ENCODE peak calls at places on chromosomes 4 and X, in four cellular contexts. One of them, this sample, is unnamed. For H3K36me3 and H3K27me3, the result is how much of the 10 kb centered on the place peaks cover.

GRCh38 chr4:105710678-105711077 is 2.1 kb downstream of the GSTCD start:
- DNase-seq in cardiac muscle cell: no peak
- DNase-seq in endothelial cell of umbilical vein: no peak
- DNase-seq in bronchial epithelial cell: no peak
- DNase-seq in this sample: no peak

GRCh38 chr4:85005865-85006377 is 39.4 kb upstream of the WDFY3 start:
- DNase-seq in bronchial epithelial cell: peak
- DNase-seq in cardiac muscle cell: peak
- DNase-seq in endothelial cell of umbilical vein: peak
- DNase-seq in this sample: peak

GRCh38 chr4:38243385-38244053 is 283.3 kb downstream of the PTTG2 start:
- DNase-seq in endothelial cell of umbilical vein: no peak
- DNase-seq in cardiac muscle cell: peak
- DNase-seq in bronchial epithelial cell: no peak
- DNase-seq in this sample: no peak

GRCh38 chr4:76212851-76213414 is 691 bp downstream of the SCARB2 start:
- DNase-seq in cardiac muscle cell: peak
- DNase-seq in bronchial epithelial cell: peak
- DNase-seq in endothelial cell of umbilical vein: peak
- DNase-seq in this sample: no peak

GRCh38 chr4:52659722-52660261 is 691 bp upstream of the USP46 start:
- DNase-seq in endothelial cell of umbilical vein: peak
- DNase-seq in bronchial epithelial cell: no peak
- DNase-seq in cardiac muscle cell: peak
- DNase-seq in this sample: no peak

GRCh38 chrX:46251755-46252154 is 293.5 kb downstream of the ZNF674 start:
- DNase-seq in bronchial epithelial cell: peak
- DNase-seq in cardiac muscle cell: peak
- DNase-seq in endothelial cell of umbilical vein: no peak
- DNase-seq in this sample: no peak

GRCh38 chrX:31112226-31112999 is 40.6 kb upstream of the FTHL17 start:
- DNase-seq in endothelial cell of umbilical vein: no peak
- DNase-seq in bronchial epithelial cell: peak
- DNase-seq in cardiac muscle cell: no peak
- DNase-seq in this sample: no peak

GRCh38 chr4:168076989-168077725 is 15.2 kb upstream of the ANXA10 start:
- DNase-seq in bronchial epithelial cell: peak
- DNase-seq in cardiac muscle cell: peak
- DNase-seq in endothelial cell of umbilical vein: peak
- DNase-seq in this sample: peak

GRCh38 chrX:8049827-8050226 is 121.2 kb downstream of the VCX2 start:
- DNase-seq in cardiac muscle cell: peak
- DNase-seq in bronchial epithelial cell: no peak
- DNase-seq in endothelial cell of umbilical vein: no peak
- DNase-seq in this sample: no peak

GRCh38 chrX:78945186-78945912 is at the start of gene P2RY10:
- DNase-seq in endothelial cell of umbilical vein: no peak
- DNase-seq in cardiac muscle cell: no peak
- DNase-seq in bronchial epithelial cell: no peak
- DNase-seq in this sample: no peak

GRCh38 chr4:77538574-77539157 is 67.0 kb upstream of the CXCL13 start:
- DNase-seq in endothelial cell of umbilical vein: peak
- DNase-seq in bronchial epithelial cell: peak
- DNase-seq in cardiac muscle cell: peak
- DNase-seq in this sample: no peak

GRCh38 chr4:145177906-145178538 is 2.4 kb downstream of the OTUD4 start:
- DNase-seq in cardiac muscle cell: peak
- DNase-seq in bronchial epithelial cell: peak
- DNase-seq in endothelial cell of umbilical vein: peak
- DNase-seq in this sample: no peak

GRCh38 chr4:66574145-66574978 is 904.1 kb upstream of the EPHA5 start:
- DNase-seq in cardiac muscle cell: peak
- DNase-seq in endothelial cell of umbilical vein: no peak
- DNase-seq in bronchial epithelial cell: no peak
- DNase-seq in this sample: peak

GRCh38 chrX:16848541-16848940 is 21.6 kb downstream of the RBBP7 start:
- DNase-seq in bronchial epithelial cell: no peak
- DNase-seq in endothelial cell of umbilical vein: no peak
- DNase-seq in cardiac muscle cell: no peak
- DNase-seq in this sample: no peak

GRCh38 chr4:112519689-112520597 is 4.0 kb upstream of the NEUROG2 start:
- DNase-seq in cardiac muscle cell: no peak
- DNase-seq in bronchial epithelial cell: no peak
- DNase-seq in endothelial cell of umbilical vein: no peak
- DNase-seq in this sample: no peak

GRCh38 chr4:70291341-70291740 is 43.4 kb upstream of the CABS1 start:
- DNase-seq in bronchial epithelial cell: no peak
- DNase-seq in endothelial cell of umbilical vein: no peak
- DNase-seq in cardiac muscle cell: no peak
- DNase-seq in this sample: no peak
- TF ChIP-seq CTCF in bronchial epithelial cell: no peak
- TF ChIP-seq CTCF in endothelial cell of umbilical vein: no peak
- TF ChIP-seq CTCF in cardiac muscle cell: no peak
- TF ChIP-seq CTCF in this sample: no peak

GRCh38 chrX:39247536-39247935 is 446.3 kb downstream of the MID1IP1 start:
- DNase-seq in cardiac muscle cell: no peak
- DNase-seq in bronchial epithelial cell: no peak
- DNase-seq in endothelial cell of umbilical vein: no peak
- DNase-seq in this sample: no peak

GRCh38 chrX:39242187-39242586 is 440.9 kb downstream of the MID1IP1 start:
- DNase-seq in bronchial epithelial cell: peak
- DNase-seq in cardiac muscle cell: peak
- DNase-seq in endothelial cell of umbilical vein: peak
- DNase-seq in this sample: no peak

GRCh38 chrX:39248330-39248729 is 447.1 kb downstream of the MID1IP1 start:
- DNase-seq in cardiac muscle cell: no peak
- DNase-seq in bronchial epithelial cell: no peak
- DNase-seq in endothelial cell of umbilical vein: no peak
- DNase-seq in this sample: no peak

GRCh38 chrX:39245024-39245423 is 443.8 kb downstream of the MID1IP1 start:
- DNase-seq in cardiac muscle cell: no peak
- DNase-seq in bronchial epithelial cell: no peak
- DNase-seq in endothelial cell of umbilical vein: no peak
- DNase-seq in this sample: no peak

GRCh38 chrX:39244146-39244545 is 442.9 kb downstream of the MID1IP1 start:
- DNase-seq in cardiac muscle cell: no peak
- DNase-seq in endothelial cell of umbilical vein: no peak
- DNase-seq in bronchial epithelial cell: no peak
- DNase-seq in this sample: no peak
- H3K36me3 ChIP-seq in cardiac muscle cell: under half
- H3K36me3 ChIP-seq in endothelial cell of umbilical vein: under half
- H3K36me3 ChIP-seq in bronchial epithelial cell: under half
- H3K36me3 ChIP-seq in this sample: under half

GRCh38 chr4:185061610-185062009 is 43.3 kb downstream of the HELT start:
- DNase-seq in cardiac muscle cell: no peak
- DNase-seq in endothelial cell of umbilical vein: no peak
- DNase-seq in bronchial epithelial cell: no peak
- DNase-seq in this sample: no peak
- H3K27me3 ChIP-seq in cardiac muscle cell: under half
- H3K27me3 ChIP-seq in endothelial cell of umbilical vein: under half
- H3K27me3 ChIP-seq in bronchial epithelial cell: under half
- H3K27me3 ChIP-seq in this sample: under half

GRCh38 chrX:148135738-148136137 is 154.6 kb downstream of the FMR1NB start:
- DNase-seq in cardiac muscle cell: peak
- DNase-seq in bronchial epithelial cell: peak
- DNase-seq in endothelial cell of umbilical vein: peak
- DNase-seq in this sample: no peak

GRCh38 chrX:148134578-148134977 is 153.4 kb downstream of the FMR1NB start:
- DNase-seq in endothelial cell of umbilical vein: no peak
- DNase-seq in cardiac muscle cell: no peak
- DNase-seq in bronchial epithelial cell: no peak
- DNase-seq in this sample: no peak

GRCh38 chrX:148133099-148133725 is 152.1 kb downstream of the FMR1NB start:
- DNase-seq in cardiac muscle cell: peak
- DNase-seq in endothelial cell of umbilical vein: peak
- DNase-seq in bronchial epithelial cell: peak
- DNase-seq in this sample: no peak
- TF ChIP-seq CTCF in cardiac muscle cell: no peak
- TF ChIP-seq CTCF in endothelial cell of umbilical vein: no peak
- TF ChIP-seq CTCF in bronchial epithelial cell: no peak
- TF ChIP-seq CTCF in this sample: no peak

DNA sequence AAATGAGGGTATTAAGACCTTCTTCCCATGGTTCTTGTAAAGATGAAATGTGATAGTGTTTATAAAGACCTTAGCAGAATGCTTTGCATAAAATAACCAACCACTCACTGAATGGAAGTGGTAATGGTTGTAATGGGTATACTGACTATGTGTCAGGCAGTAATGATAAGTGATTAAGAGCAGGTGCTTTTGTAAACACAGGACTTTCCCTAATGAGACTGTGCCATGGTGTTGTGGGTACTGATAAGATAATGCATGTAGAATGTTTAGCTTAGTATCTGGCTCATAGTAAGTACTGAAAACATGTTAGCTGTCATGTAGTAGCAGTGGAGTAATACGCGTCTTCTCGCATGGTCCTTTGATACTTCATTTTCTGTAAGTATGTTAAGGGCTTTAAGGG is 6.9 kb downstream of the LSM6 start:
- DNase-seq in bronchial epithelial cell: no peak
- DNase-seq in cardiac muscle cell: no peak
- DNase-seq in endothelial cell of umbilical vein: no peak
- DNase-seq in this sample: no peak
- H3K36me3 ChIP-seq in bronchial epithelial cell: under half
- H3K36me3 ChIP-seq in cardiac muscle cell: under half
- H3K36me3 ChIP-seq in endothelial cell of umbilical vein: under half
- H3K36me3 ChIP-seq in this sample: under half

DNA sequence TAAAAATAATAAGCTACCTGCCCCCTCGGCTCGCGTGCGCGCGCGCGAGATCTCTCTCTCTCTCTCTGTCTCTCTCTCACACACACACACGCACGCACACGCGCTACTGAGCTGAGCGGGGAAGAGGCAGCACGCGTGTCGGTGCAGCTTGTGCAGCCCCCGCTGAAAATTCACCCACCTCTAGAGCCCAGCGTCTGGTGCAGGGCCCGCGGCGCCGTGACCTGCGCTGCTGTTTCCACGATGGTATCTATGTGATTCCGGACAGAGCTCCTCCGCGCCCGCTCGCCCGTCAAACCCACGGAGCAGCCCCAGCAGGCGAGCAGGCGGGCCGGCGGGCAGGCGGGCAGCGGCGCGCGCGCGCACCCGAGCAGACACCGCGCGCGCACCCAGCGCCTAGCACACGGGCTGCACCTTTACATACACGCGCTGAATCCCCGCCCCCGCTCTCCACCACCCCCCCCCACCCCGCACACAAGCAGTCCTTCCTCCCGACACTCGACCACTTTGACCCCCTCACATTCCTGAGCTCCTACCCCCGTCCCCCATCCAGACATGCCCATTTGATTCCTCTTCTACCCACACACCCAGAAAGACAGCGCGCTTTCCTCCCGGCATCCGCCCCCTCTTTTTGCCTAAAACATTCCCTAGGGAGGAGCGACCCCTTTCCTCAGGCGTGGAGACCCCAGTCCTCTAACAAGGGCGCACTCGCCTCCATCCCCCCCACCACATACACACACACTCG is 1.0 kb downstream of the SLITRK4 start:
- DNase-seq in endothelial cell of umbilical vein: no peak
- DNase-seq in bronchial epithelial cell: no peak
- DNase-seq in cardiac muscle cell: peak
- DNase-seq in this sample: no peak
- H3K27me3 ChIP-seq in endothelial cell of umbilical vein: under half
- H3K27me3 ChIP-seq in bronchial epithelial cell: under half
- H3K27me3 ChIP-seq in cardiac muscle cell: under half
- H3K27me3 ChIP-seq in this sample: under half

This sample was measured in BJ.